ENCODE peak calls at places on chromosome 1, in seven cellular contexts. V is epithelial cell of esophagus, S is epithelial cell of proximal tubule, I is HCT116, Z is lower leg skin, J is HL-60, G is spleen. L is an unnamed sample.

GRCh38 chr1:63893976-63894375 is 120.2 kb downstream of the ROR1 start:
- DNase-seq in V (peak), Z (no peak), J (no peak), S (no peak), G (no peak), I (no peak), L (peak)

GRCh38 chr1:170730443-170730842 is 66.5 kb downstream of the PRRX1 start:
- DNase-seq in S (no peak), G (no peak), V (no peak), Z (no peak), J (no peak), I (no peak), L (no peak)

GRCh38 chr1:169860750-169861149 is 32.9 kb downstream of the SCYL3 start:
- DNase-seq in J (no peak), Z (no peak), S (no peak), V (no peak), I (no peak), G (no peak), L (no peak)

GRCh38 chr1:212471286-212471685 is 38.6 kb downstream of the NENF start:
- DNase-seq in Z (no peak), G (peak), J (no peak), I (no peak), S (no peak), V (no peak), L (no peak)

GRCh38 chr1:232562855-232563510 is 67.0 kb downstream of the SIPA1L2 start:
- DNase-seq in G (no peak), J (no peak), V (no peak), Z (no peak), I (no peak), S (no peak), L (no peak)

GRCh38 chr1:114472408-114472807 is 38.6 kb downstream of the TRIM33 start:
- DNase-seq in V (no peak), G (no peak), S (no peak), J (no peak), I (no peak), Z (no peak), L (no peak)

GRCh38 chr1:30724175-30724574 is 790 bp upstream of the MATN1 start:
- DNase-seq in G (no peak), S (no peak), Z (no peak), J (no peak), I (no peak), V (no peak), L (no peak)

GRCh38 chr1:168498159-168498609 is 45.6 kb downstream of the XCL2 start:
- DNase-seq in S (no peak), I (no peak), J (no peak), Z (no peak), G (no peak), V (no peak), L (peak)

GRCh38 chr1:39507230-39507928 is 15.9 kb downstream of the BMP8A start:
- DNase-seq in Z (no peak), S (no peak), V (no peak), I (no peak), J (no peak), G (peak), L (no peak)

GRCh38 chr1:86380257-86380861 is 15.8 kb downstream of the ODF2L start:
- DNase-seq in S (peak), J (no peak), G (no peak), I (peak), Z (no peak), V (peak), L (peak)

GRCh38 chr1:75768021-75768420 is 18.0 kb upstream of the RABGGTB start:
- DNase-seq in G (no peak), Z (no peak), S (no peak), V (peak), I (no peak), J (no peak), L (no peak)
- H3K4me3 ChIP-seq in G (no peak), Z (no peak), S (no peak), V (no peak), I (no peak), J (no peak), L (no peak)

GRCh38 chr1:185317034-185317885 is at the start of gene IVNS1ABP:
- DNase-seq in V (peak), J (peak), I (peak), G (peak), Z (peak), S (peak), L (peak)
- TF ChIP-seq CTCF in V (peak), J (peak), I (peak), G (peak), Z (no peak), S (peak), L (no peak)

DNA sequence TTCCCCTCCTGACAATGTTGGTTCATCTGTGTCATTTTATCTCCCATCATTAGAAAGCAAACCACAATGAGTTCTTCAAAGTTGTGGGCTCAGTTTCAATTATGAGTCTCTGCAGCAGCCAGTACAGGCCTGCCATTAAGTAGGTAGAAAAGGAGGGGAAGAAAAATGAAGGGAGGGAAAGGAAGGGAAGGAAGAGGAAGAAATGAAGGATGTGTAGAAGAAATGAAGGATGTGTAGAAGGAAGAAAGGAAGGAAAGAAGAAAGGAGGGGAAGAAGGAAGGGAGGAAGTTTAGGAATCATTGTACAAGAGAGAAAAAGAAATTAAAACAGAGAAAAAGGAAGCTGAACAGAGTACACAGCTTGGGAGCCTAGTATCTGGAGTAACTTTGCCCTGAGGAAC is 498.3 kb upstream of the DAB1 start:
- DNase-seq in J (no peak), V (no peak), G (no peak), I (no peak), S (no peak), Z (no peak), L (no peak)
- H3K4me3 ChIP-seq in J (no peak), V (no peak), G (no peak), I (no peak), S (no peak), Z (no peak), L (no peak)

DNA sequence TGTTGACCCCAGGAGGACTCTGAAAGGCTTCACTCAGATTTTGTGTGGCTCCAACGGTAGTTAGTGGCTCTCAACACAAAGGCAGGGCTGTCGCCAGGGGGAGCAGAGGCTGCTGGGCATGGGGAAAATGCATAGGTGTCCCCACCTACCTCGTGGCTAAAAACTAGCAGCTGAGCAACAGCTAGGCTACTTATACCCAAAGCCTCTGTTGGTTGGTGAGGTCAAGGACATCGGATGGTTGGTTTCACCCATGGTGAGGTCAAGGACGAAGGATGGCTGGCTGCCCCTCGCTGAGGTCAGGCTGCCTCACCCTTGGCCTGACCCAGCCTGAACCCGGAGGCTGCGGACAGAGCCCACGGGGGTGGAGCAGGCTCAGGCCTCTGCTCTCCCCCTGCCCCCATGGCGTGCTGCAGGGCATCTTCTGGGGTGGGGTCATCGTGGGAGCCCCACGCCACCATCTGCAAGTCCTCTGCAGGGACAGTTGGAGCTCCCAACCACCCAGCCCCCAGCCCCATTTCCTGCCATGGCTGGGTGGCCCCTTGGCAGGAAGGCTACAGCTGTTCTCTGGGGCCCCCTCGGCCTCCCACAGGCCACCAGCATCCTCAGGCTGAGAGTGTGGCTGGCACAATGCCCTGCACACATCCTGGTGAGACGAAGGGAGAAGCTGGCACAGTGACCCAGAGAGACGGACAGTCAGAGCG is 8.5 kb upstream of the GNB1 start:
- DNase-seq in Z (no peak), J (peak), I (no peak), S (no peak), G (no peak), V (no peak), L (no peak)
- TF ChIP-seq CTCF in Z (no peak), J (no peak), I (no peak), S (no peak), G (no peak), V (peak), L (peak)